ENCODE peak calls at places on chromosome 5, in seven cellular contexts. One of them, this sample, is unnamed.

GRCh38 chr5:73694089-73694488 is 68.1 kb downstream of the ARHGEF28 start:
- DNase-seq in HCT116: no peak
- DNase-seq in H1: no peak
- DNase-seq in HepG2: peak
- DNase-seq in K562: no peak
- DNase-seq in SK-N-SH: no peak
- DNase-seq in GM12878: peak
- DNase-seq in this sample: no peak

GRCh38 chr5:72129730-72130129 is 22.5 kb downstream of the MAP1B start:
- DNase-seq in HCT116: no peak
- DNase-seq in H1: no peak
- DNase-seq in HepG2: no peak
- DNase-seq in K562: no peak
- DNase-seq in SK-N-SH: no peak
- DNase-seq in GM12878: no peak
- DNase-seq in this sample: no peak

GRCh38 chr5:73454379-73455036 is 5.9 kb upstream of the FOXD1 start:
- DNase-seq in HCT116: peak
- DNase-seq in H1: no peak
- DNase-seq in HepG2: peak
- DNase-seq in K562: peak
- DNase-seq in SK-N-SH: peak
- DNase-seq in GM12878: no peak
- DNase-seq in this sample: peak

GRCh38 chr5:136525546-136525945 is 160.2 kb upstream of the TRPC7 start:
- DNase-seq in HCT116: no peak
- DNase-seq in H1: no peak
- DNase-seq in HepG2: no peak
- DNase-seq in K562: no peak
- DNase-seq in SK-N-SH: no peak
- DNase-seq in GM12878: no peak
- DNase-seq in this sample: no peak

GRCh38 chr5:147445951-147446350 is 63.9 kb downstream of the DPYSL3 start:
- DNase-seq in HCT116: no peak
- DNase-seq in H1: no peak
- DNase-seq in HepG2: no peak
- DNase-seq in K562: no peak
- DNase-seq in SK-N-SH: no peak
- DNase-seq in GM12878: no peak
- DNase-seq in this sample: no peak

GRCh38 chr5:176365663-176366574 is 632 bp downstream of the ARL10 start:
- DNase-seq in HCT116: no peak
- DNase-seq in H1: no peak
- DNase-seq in HepG2: no peak
- DNase-seq in K562: no peak
- DNase-seq in SK-N-SH: peak
- DNase-seq in GM12878: no peak
- DNase-seq in this sample: no peak

GRCh38 chr5:84016090-84016489 is 295.4 kb upstream of the HAPLN1 start:
- DNase-seq in HCT116: no peak
- DNase-seq in H1: no peak
- DNase-seq in HepG2: no peak
- DNase-seq in K562: no peak
- DNase-seq in SK-N-SH: no peak
- DNase-seq in GM12878: no peak
- DNase-seq in this sample: no peak

GRCh38 chr5:140346348-140347221 is at the start of gene HBEGF:
- DNase-seq in HCT116: peak
- DNase-seq in H1: peak
- DNase-seq in HepG2: peak
- DNase-seq in K562: peak
- DNase-seq in SK-N-SH: peak
- DNase-seq in GM12878: no peak
- DNase-seq in this sample: peak

GRCh38 chr5:132138260-132138659 is 64.7 kb downstream of the CSF2 start:
- DNase-seq in HCT116: no peak
- DNase-seq in H1: no peak
- DNase-seq in HepG2: no peak
- DNase-seq in K562: no peak
- DNase-seq in SK-N-SH: no peak
- DNase-seq in GM12878: no peak
- DNase-seq in this sample: no peak

GRCh38 chr5:95184924-95185323 is 100.0 kb downstream of the MCTP1 start:
- DNase-seq in HCT116: no peak
- DNase-seq in H1: no peak
- DNase-seq in HepG2: no peak
- DNase-seq in K562: no peak
- DNase-seq in SK-N-SH: no peak
- DNase-seq in GM12878: no peak
- DNase-seq in this sample: no peak

GRCh38 chr5:110258460-110258859 is 468.0 kb downstream of the TMEM232 start:
- DNase-seq in HCT116: no peak
- DNase-seq in H1: no peak
- DNase-seq in HepG2: no peak
- DNase-seq in K562: no peak
- DNase-seq in SK-N-SH: no peak
- DNase-seq in GM12878: no peak
- DNase-seq in this sample: no peak

GRCh38 chr5:26388946-26389345 is 649.4 kb downstream of the CDH9 start:
- DNase-seq in HCT116: no peak
- DNase-seq in H1: no peak
- DNase-seq in HepG2: no peak
- DNase-seq in K562: no peak
- DNase-seq in SK-N-SH: no peak
- DNase-seq in GM12878: no peak
- DNase-seq in this sample: no peak

GRCh38 chr5:69029292-69029691 is 64.5 kb upstream of the SLC30A5 start:
- DNase-seq in HCT116: no peak
- DNase-seq in H1: no peak
- DNase-seq in HepG2: no peak
- DNase-seq in K562: no peak
- DNase-seq in SK-N-SH: no peak
- DNase-seq in GM12878: no peak
- DNase-seq in this sample: no peak

GRCh38 chr5:132026516-132027008 is 15.1 kb upstream of the ACSL6 start:
- DNase-seq in HCT116: no peak
- DNase-seq in H1: no peak
- DNase-seq in HepG2: no peak
- DNase-seq in K562: no peak
- DNase-seq in SK-N-SH: no peak
- DNase-seq in GM12878: no peak
- DNase-seq in this sample: no peak

GRCh38 chr5:124451721-124452383 is 294.6 kb downstream of the ZNF608 start:
- DNase-seq in HCT116: no peak
- DNase-seq in H1: no peak
- DNase-seq in HepG2: no peak
- DNase-seq in K562: no peak
- DNase-seq in SK-N-SH: no peak
- DNase-seq in GM12878: no peak
- DNase-seq in this sample: no peak

GRCh38 chr5:69451941-69452652 is 37.2 kb downstream of the MARVELD2 start:
- DNase-seq in HCT116: no peak
- DNase-seq in H1: no peak
- DNase-seq in HepG2: peak
- DNase-seq in K562: no peak
- DNase-seq in SK-N-SH: no peak
- DNase-seq in GM12878: no peak
- DNase-seq in this sample: no peak

GRCh38 chr5:91906494-91906893 is 523.4 kb upstream of the ARRDC3 start:
- DNase-seq in HCT116: no peak
- DNase-seq in H1: no peak
- DNase-seq in HepG2: no peak
- DNase-seq in K562: no peak
- DNase-seq in SK-N-SH: no peak
- DNase-seq in GM12878: no peak
- DNase-seq in this sample: no peak

GRCh38 chr5:85320495-85320894 is 935.8 kb upstream of the EDIL3 start:
- DNase-seq in HCT116: no peak
- DNase-seq in H1: no peak
- DNase-seq in HepG2: no peak
- DNase-seq in K562: no peak
- DNase-seq in SK-N-SH: no peak
- DNase-seq in GM12878: no peak
- DNase-seq in this sample: no peak

GRCh38 chr5:53560028-53560427 is 411 bp upstream of the NDUFS4 start:
- DNase-seq in HCT116: no peak
- DNase-seq in H1: no peak
- DNase-seq in HepG2: no peak
- DNase-seq in K562: no peak
- DNase-seq in SK-N-SH: peak
- DNase-seq in GM12878: peak
- DNase-seq in this sample: no peak

GRCh38 chr5:135426102-135427082 is 20.8 kb downstream of the DCANP1 start:
- DNase-seq in HCT116: peak
- DNase-seq in H1: no peak
- DNase-seq in HepG2: peak
- DNase-seq in K562: peak
- DNase-seq in SK-N-SH: peak
- DNase-seq in GM12878: peak
- DNase-seq in this sample: peak

GRCh38 chr5:132467292-132467984 is 23.1 kb downstream of the IRF1 start:
- DNase-seq in HCT116: no peak
- DNase-seq in H1: no peak
- DNase-seq in HepG2: peak
- DNase-seq in K562: no peak
- DNase-seq in SK-N-SH: no peak
- DNase-seq in GM12878: peak
- DNase-seq in this sample: no peak

DNA sequence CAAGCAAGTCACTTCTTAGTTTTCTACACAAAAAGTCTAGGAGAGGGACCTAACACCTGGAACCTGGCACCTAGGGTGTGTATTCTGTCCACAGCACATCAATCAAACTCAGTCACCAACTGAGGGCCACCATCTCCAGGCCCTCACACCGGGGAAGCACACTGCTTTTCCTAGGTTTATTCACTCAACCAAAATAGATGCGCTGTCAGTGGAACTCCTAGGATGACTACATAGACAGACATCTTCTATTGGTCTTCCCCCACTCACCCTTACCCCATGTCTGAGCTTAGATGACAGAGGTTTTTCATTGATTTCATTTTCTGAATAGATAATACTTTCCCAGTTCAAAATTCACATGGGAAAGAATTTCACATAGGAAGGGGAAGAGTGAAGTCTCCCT is 59.2 kb downstream of the RNF130 start:
- DNase-seq in HCT116: no peak
- DNase-seq in H1: no peak
- DNase-seq in HepG2: no peak
- DNase-seq in K562: no peak
- DNase-seq in SK-N-SH: no peak
- DNase-seq in GM12878: no peak
- DNase-seq in this sample: no peak
- TF ChIP-seq JUND in HCT116: no peak
- TF ChIP-seq JUND in H1: no peak
- TF ChIP-seq JUND in HepG2: no peak
- TF ChIP-seq JUND in K562: no peak
- TF ChIP-seq JUND in SK-N-SH: no peak
- TF ChIP-seq JUND in GM12878: no peak
- TF ChIP-seq JUND in this sample: no peak

GRCh38 chr5:142724821-142725220 is 38.9 kb upstream of the FGF1 start:
- DNase-seq in HCT116: no peak
- DNase-seq in H1: no peak
- DNase-seq in HepG2: no peak
- DNase-seq in K562: no peak
- DNase-seq in SK-N-SH: no peak
- DNase-seq in GM12878: no peak
- DNase-seq in this sample: no peak

GRCh38 chr5:142722896-142723295 is 37.0 kb upstream of the FGF1 start:
- DNase-seq in HCT116: no peak
- DNase-seq in H1: no peak
- DNase-seq in HepG2: no peak
- DNase-seq in K562: no peak
- DNase-seq in SK-N-SH: no peak
- DNase-seq in GM12878: no peak
- DNase-seq in this sample: no peak

GRCh38 chr5:142727736-142728047 is 41.8 kb upstream of the FGF1 start:
- DNase-seq in HCT116: no peak
- DNase-seq in H1: no peak
- DNase-seq in HepG2: no peak
- DNase-seq in K562: no peak
- DNase-seq in SK-N-SH: no peak
- DNase-seq in GM12878: no peak
- DNase-seq in this sample: no peak

GRCh38 chr5:142726188-142726731 is 40.4 kb upstream of the FGF1 start:
- DNase-seq in HCT116: no peak
- DNase-seq in H1: no peak
- DNase-seq in HepG2: no peak
- DNase-seq in K562: no peak
- DNase-seq in SK-N-SH: no peak
- DNase-seq in GM12878: peak
- DNase-seq in this sample: no peak

GRCh38 chr5:142725231-142726187 is 39.6 kb upstream of the FGF1 start:
- DNase-seq in HCT116: no peak
- DNase-seq in H1: no peak
- DNase-seq in HepG2: no peak
- DNase-seq in K562: no peak
- DNase-seq in SK-N-SH: no peak
- DNase-seq in GM12878: no peak
- DNase-seq in this sample: no peak
- TF ChIP-seq JUND in HCT116: no peak
- TF ChIP-seq JUND in H1: no peak
- TF ChIP-seq JUND in HepG2: no peak
- TF ChIP-seq JUND in K562: no peak
- TF ChIP-seq JUND in SK-N-SH: no peak
- TF ChIP-seq JUND in GM12878: no peak
- TF ChIP-seq JUND in this sample: no peak

GRCh38 chr5:125484272-125485002 is 738.0 kb upstream of the ZNF608 start:
- DNase-seq in HCT116: peak
- DNase-seq in H1: no peak
- DNase-seq in HepG2: no peak
- DNase-seq in K562: no peak
- DNase-seq in SK-N-SH: peak
- DNase-seq in GM12878: no peak
- DNase-seq in this sample: no peak
- TF ChIP-seq JUND in HCT116: peak
- TF ChIP-seq JUND in H1: no peak
- TF ChIP-seq JUND in HepG2: no peak
- TF ChIP-seq JUND in K562: no peak
- TF ChIP-seq JUND in SK-N-SH: peak
- TF ChIP-seq JUND in GM12878: no peak
- TF ChIP-seq JUND in this sample: no peak

GRCh38 chr5:159448-160172 is 31.7 kb upstream of the LRRC14B start:
- DNase-seq in HCT116: no peak
- DNase-seq in H1: no peak
- DNase-seq in HepG2: no peak
- DNase-seq in K562: no peak
- DNase-seq in SK-N-SH: no peak
- DNase-seq in GM12878: no peak
- DNase-seq in this sample: no peak

GRCh38 chr5:156411-157072 is 34.8 kb upstream of the LRRC14B start:
- DNase-seq in HCT116: no peak
- DNase-seq in H1: no peak
- DNase-seq in HepG2: no peak
- DNase-seq in K562: no peak
- DNase-seq in SK-N-SH: no peak
- DNase-seq in GM12878: no peak
- DNase-seq in this sample: no peak

GRCh38 chr5:157126-157715 is 34.1 kb upstream of the LRRC14B start:
- DNase-seq in HCT116: no peak
- DNase-seq in H1: no peak
- DNase-seq in HepG2: no peak
- DNase-seq in K562: no peak
- DNase-seq in SK-N-SH: no peak
- DNase-seq in GM12878: no peak
- DNase-seq in this sample: no peak

GRCh38 chr5:158807-159447 is 32.4 kb upstream of the LRRC14B start:
- DNase-seq in HCT116: no peak
- DNase-seq in H1: no peak
- DNase-seq in HepG2: no peak
- DNase-seq in K562: no peak
- DNase-seq in SK-N-SH: no peak
- DNase-seq in GM12878: no peak
- DNase-seq in this sample: no peak

GRCh38 chr5:157801-158200 is 33.5 kb upstream of the LRRC14B start:
- DNase-seq in HCT116: no peak
- DNase-seq in H1: no peak
- DNase-seq in HepG2: no peak
- DNase-seq in K562: no peak
- DNase-seq in SK-N-SH: no peak
- DNase-seq in GM12878: no peak
- DNase-seq in this sample: no peak
- TF ChIP-seq JUND in HCT116: no peak
- TF ChIP-seq JUND in H1: no peak
- TF ChIP-seq JUND in HepG2: no peak
- TF ChIP-seq JUND in K562: no peak
- TF ChIP-seq JUND in SK-N-SH: no peak
- TF ChIP-seq JUND in GM12878: no peak
- TF ChIP-seq JUND in this sample: no peak